ENCODE peak calls at places on chromosomes 12 and 14, in nine cellular contexts. Y, J, E, S, Q, B, R, Z and K are unnamed samples.

GRCh38 chr12:100699209-100699608 is 95.4 kb upstream of the ANO4 start:
- DNase-seq in Y (no peak), J (no peak), E (no peak), S (no peak), Q (no peak), B (no peak), R (no peak), Z (no peak), K (no peak)

GRCh38 chr14:87153901-87154300 is 839.1 kb downstream of the GALC start:
- DNase-seq in Y (no peak), J (no peak), E (no peak), S (no peak), Q (no peak), B (no peak), R (no peak), Z (no peak), K (no peak)

GRCh38 chr12:12735301-12735700 is 18.1 kb downstream of the CDKN1B start:
- DNase-seq in Y (no peak), J (no peak), E (no peak), S (no peak), Q (no peak), B (no peak), R (no peak), Z (no peak), K (no peak)

GRCh38 chr12:103778781-103779180 is 62.3 kb downstream of the NT5DC3 start:
- DNase-seq in Y (no peak), J (no peak), E (peak), S (no peak), Q (no peak), B (no peak), R (no peak), Z (no peak), K (no peak)

GRCh38 chr12:124852911-124853441 is 10.7 kb downstream of the SCARB1 start:
- DNase-seq in Y (no peak), J (no peak), E (no peak), S (no peak), Q (no peak), B (no peak), R (no peak), Z (no peak), K (no peak)

GRCh38 chr12:5441497-5442236 is 9.8 kb downstream of the NTF3 start:
- DNase-seq in Y (no peak), J (no peak), E (no peak), S (no peak), Q (no peak), B (no peak), R (no peak), Z (peak), K (no peak)

GRCh38 chr14:79354336-79354735 is 857.0 kb downstream of the DIO2 start:
- DNase-seq in Y (no peak), J (no peak), E (no peak), S (no peak), Q (no peak), B (no peak), R (no peak), Z (no peak), K (no peak)

GRCh38 chr12:92398565-92399309 is 253.1 kb upstream of the BTG1 start:
- DNase-seq in Y (no peak), J (peak), E (no peak), S (no peak), Q (no peak), B (no peak), R (no peak), Z (no peak), K (no peak)

GRCh38 chr14:96586921-96587822 is 85.0 kb downstream of the PAPOLA start:
- DNase-seq in Y (no peak), J (no peak), E (no peak), S (no peak), Q (no peak), B (no peak), R (no peak), Z (no peak), K (no peak)

GRCh38 chr14:28012629-28013415 is 753.8 kb upstream of the FOXG1 start:
- DNase-seq in Y (no peak), J (no peak), E (no peak), S (no peak), Q (no peak), B (no peak), R (no peak), Z (no peak), K (no peak)

GRCh38 chr14:32055175-32055574 is 21.9 kb upstream of the ARHGAP5 start:
- DNase-seq in Y (no peak), J (no peak), E (no peak), S (no peak), Q (no peak), B (no peak), R (no peak), Z (no peak), K (no peak)

GRCh38 chr14:22200977-22201605 is 387.9 kb downstream of the DAD1 start:
- DNase-seq in Y (peak), J (peak), E (peak), S (no peak), Q (peak), B (no peak), R (no peak), Z (peak), K (peak)

GRCh38 chr12:102342281-102343006 is 137.9 kb downstream of the IGF1 start:
- DNase-seq in Y (no peak), J (no peak), E (no peak), S (no peak), Q (no peak), B (no peak), R (no peak), Z (no peak), K (no peak)

GRCh38 chr12:92551853-92552397 is 150.9 kb upstream of the PLEKHG7 start:
- DNase-seq in Y (no peak), J (no peak), E (no peak), S (no peak), Q (no peak), B (peak), R (no peak), Z (peak), K (no peak)

GRCh38 chr14:37254411-37254947 is 56.7 kb downstream of the MIPOL1 start:
- DNase-seq in Y (no peak), J (no peak), E (no peak), S (no peak), Q (no peak), B (no peak), R (no peak), Z (no peak), K (no peak)

GRCh38 chr12:93950321-93950720 is 198.1 kb upstream of the PLXNC1 start:
- DNase-seq in Y (no peak), J (no peak), E (no peak), S (no peak), Q (no peak), B (no peak), R (no peak), Z (no peak), K (no peak)